ENCODE peak calls at places on chromosome 12, in eight cellular contexts. T is WTC11, F is A549, J is choroid plexus epithelial cell, H is neural crest cell, L is neural progenitor cell, S is foreskin fibroblast, I is RWPE1. O is an unnamed sample.

GRCh38 chr12:107439101-107439738 is 246.4 kb upstream of the PWP1 start:
- DNase-seq in L (no peak), F (no peak), H (no peak), T (no peak), I (no peak), J (no peak), S (no peak), O (no peak)

GRCh38 chr12:5051334-5051733 is 7.7 kb downstream of the KCNA5 start:
- DNase-seq in S (no peak), T (no peak), H (no peak), L (no peak), F (no peak), J (no peak), I (no peak), O (no peak)

GRCh38 chr12:45745861-45746277 is 16.4 kb downstream of the ARID2 start:
- DNase-seq in H (no peak), S (peak), I (no peak), J (peak), F (no peak), T (no peak), L (no peak), O (peak)

GRCh38 chr12:4216542-4216927 is 57.0 kb upstream of the CCND2 start:
- DNase-seq in T (no peak), S (no peak), F (no peak), H (no peak), L (no peak), J (no peak), I (no peak), O (no peak)

GRCh38 chr12:106301611-106302321 is 767 bp upstream of the TCP11L2 start:
- DNase-seq in H (no peak), T (peak), S (peak), I (peak), F (peak), J (peak), L (peak), O (peak)

GRCh38 chr12:107126688-107127481 is 33.5 kb upstream of the CRY1 start:
- DNase-seq in H (no peak), J (peak), T (no peak), F (no peak), S (peak), L (no peak), I (peak), O (peak)

GRCh38 chr12:97342130-97342529 is 120.5 kb upstream of the RMST start:
- DNase-seq in I (no peak), S (no peak), F (no peak), T (no peak), L (no peak), H (no peak), J (no peak), O (no peak)

GRCh38 chr12:77560714-77561113 is 270.0 kb upstream of the NAV3 start:
- DNase-seq in L (no peak), H (no peak), F (no peak), J (no peak), I (no peak), S (no peak), T (peak), O (no peak)

GRCh38 chr12:107622005-107622404 is 63.6 kb upstream of the PWP1 start:
- DNase-seq in H (peak), J (peak), T (peak), F (no peak), S (no peak), I (no peak), L (peak), O (peak)

GRCh38 chr12:78290606-78291345 is 460.1 kb downstream of the NAV3 start:
- DNase-seq in S (peak), T (no peak), L (no peak), J (peak), F (no peak), H (no peak), I (peak), O (peak)

GRCh38 chr12:124334976-124335375 is 40.1 kb downstream of the RFLNA start:
- DNase-seq in S (no peak), H (no peak), I (no peak), F (no peak), L (peak), T (no peak), J (no peak), O (no peak)

GRCh38 chr12:79689477-79690155 is 1.1 kb downstream of the PAWR start:
- DNase-seq in L (peak), J (peak), S (peak), T (peak), F (peak), H (peak), I (no peak), O (peak)

GRCh38 chr12:102376251-102376747 is 104.1 kb downstream of the IGF1 start:
- DNase-seq in L (no peak), I (no peak), T (no peak), H (no peak), S (peak), J (no peak), F (no peak), O (peak)

GRCh38 chr12:124456133-124456651 is 111.2 kb downstream of the NCOR2 start:
- DNase-seq in J (no peak), F (no peak), T (no peak), I (no peak), L (no peak), H (no peak), S (no peak), O (no peak)

GRCh38 chr12:127898616-127899015 is 368.4 kb upstream of the TMEM132C start:
- DNase-seq in T (no peak), H (no peak), J (no peak), F (no peak), S (no peak), L (no peak), I (no peak), O (no peak)

GRCh38 chr12:127257366-127257935 is 1009.5 kb upstream of the TMEM132C start:
- DNase-seq in H (no peak), S (peak), J (peak), T (no peak), I (no peak), F (no peak), L (no peak), O (peak)

GRCh38 chr12:27272375-27273028 is 28.4 kb downstream of the STK38L start:
- DNase-seq in H (no peak), T (no peak), L (no peak), I (no peak), S (no peak), J (no peak), F (no peak), O (no peak)

GRCh38 chr12:64236549-64236948 is 14.5 kb upstream of the KICS2 start:
- DNase-seq in I (no peak), T (no peak), S (peak), H (no peak), F (no peak), J (peak), L (no peak), O (peak)

GRCh38 chr12:123519151-123520001 is 14.1 kb downstream of the RILPL1 start:
- DNase-seq in J (peak), T (no peak), I (peak), F (peak), H (no peak), L (no peak), S (peak), O (peak)

GRCh38 chr12:109727039-109727723 is 13.6 kb downstream of the FAM222A start:
- DNase-seq in L (peak), T (no peak), H (peak), S (no peak), I (no peak), F (no peak), J (no peak), O (no peak)

GRCh38 chr12:112908548-112908947 is 1.8 kb downstream of the OAS1 start:
- DNase-seq in F (no peak), L (no peak), H (no peak), J (peak), S (no peak), I (no peak), T (no peak), O (no peak)

GRCh38 chr12:119180380-119181040 is 1.8 kb downstream of the HSPB8 start:
- DNase-seq in F (no peak), I (no peak), L (no peak), S (peak), T (no peak), J (peak), H (no peak), O (peak)

GRCh38 chr12:45326358-45326971 is 110.6 kb downstream of the ANO6 start:
- DNase-seq in L (no peak), H (no peak), F (no peak), T (no peak), J (no peak), I (no peak), S (no peak), O (no peak)

DNA sequence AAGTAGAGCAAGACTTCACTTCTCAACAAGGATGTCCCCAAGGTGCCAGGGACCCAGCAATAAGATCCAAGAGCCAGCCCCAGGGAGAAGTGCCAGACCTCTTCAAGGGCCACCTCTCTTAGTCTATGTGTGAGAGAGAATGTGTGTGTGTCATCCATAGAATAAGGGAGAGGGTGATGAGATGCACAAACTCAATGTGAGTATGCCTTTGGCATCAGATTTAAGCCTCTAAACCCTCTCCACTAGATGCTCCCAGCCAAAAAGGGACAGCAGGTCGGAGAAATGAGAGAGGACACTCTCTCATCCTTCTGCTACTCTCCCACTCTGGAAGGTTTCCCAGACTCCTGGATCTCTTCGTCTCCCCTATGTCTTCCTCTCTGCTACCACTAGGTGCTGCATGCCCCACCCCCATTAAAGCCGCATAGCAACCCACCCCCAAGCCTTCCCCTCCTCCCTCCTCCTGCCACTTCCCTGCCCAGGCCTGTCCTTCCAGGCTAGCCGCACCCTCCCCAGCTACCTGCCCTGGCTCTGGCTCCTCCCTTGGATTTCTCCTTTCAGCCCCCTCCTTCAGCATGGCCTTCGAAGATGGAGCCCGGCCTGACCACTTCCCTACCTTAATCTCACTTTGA is 7.6 kb downstream of the RARG start:
- DNase-seq in F (peak), J (no peak), I (peak), S (peak), L (peak), T (peak), H (no peak), O (no peak)
- TF ChIP-seq CTCF in F (peak), J (peak), I (peak), S (no peak), L (peak), T (no peak), H (peak), O (peak)

GRCh38 chr12:65696227-65696626 is 128.1 kb upstream of the HMGA2 start:
- DNase-seq in L (no peak), S (peak), T (no peak), H (no peak), I (no peak), F (no peak), J (peak), O (no peak)

GRCh38 chr12:65703176-65703575 is 121.1 kb upstream of the HMGA2 start:
- DNase-seq in F (no peak), T (no peak), I (no peak), J (no peak), S (no peak), L (no peak), H (no peak), O (no peak)

GRCh38 chr12:65695077-65695865 is 129.0 kb upstream of the HMGA2 start:
- DNase-seq in J (peak), L (no peak), I (peak), F (peak), H (no peak), S (peak), T (no peak), O (peak)

DNA sequence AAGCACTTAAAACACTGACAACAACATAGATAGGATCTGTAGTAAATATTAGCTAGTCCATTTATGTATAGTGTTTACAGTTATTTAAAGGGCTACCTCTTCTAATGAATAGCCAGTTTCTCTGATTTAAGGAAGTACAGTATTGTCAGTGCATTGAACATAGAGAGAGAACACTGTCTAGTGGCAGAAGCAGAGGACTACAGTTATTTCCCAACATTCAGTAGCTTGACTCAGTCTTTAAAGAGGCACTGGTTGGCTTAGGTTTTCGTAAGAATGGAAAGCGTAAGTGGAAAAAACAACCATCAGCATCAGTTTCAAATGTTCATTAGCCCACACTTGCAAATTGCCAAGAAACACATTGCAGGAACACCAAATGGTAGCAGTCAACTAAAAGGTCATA is 125.0 kb upstream of the HMGA2 start:
- DNase-seq in F (no peak), J (peak), S (peak), H (no peak), I (peak), L (no peak), T (no peak), O (peak)
- TF ChIP-seq CTCF in F (peak), J (peak), S (peak), H (no peak), I (peak), L (no peak), T (no peak), O (peak)

GRCh38 chr12:62261876-62262275 is 1.7 kb downstream of the USP15 start:
- DNase-seq in J (no peak), T (no peak), H (no peak), S (no peak), I (no peak), L (no peak), F (no peak), O (no peak)

GRCh38 chr12:62258231-62258630 is 2.0 kb upstream of the USP15 start:
- DNase-seq in F (no peak), H (no peak), T (no peak), I (no peak), S (no peak), J (no peak), L (no peak), O (no peak)

GRCh38 chr12:62260733-62261683 is 804 bp downstream of the USP15 start:
- DNase-seq in H (peak), J (peak), F (peak), I (peak), T (no peak), L (peak), S (peak), O (peak)

GRCh38 chr12:62259993-62260732 is at the start of gene USP15:
- DNase-seq in T (peak), L (peak), J (peak), H (peak), I (peak), S (peak), F (peak), O (peak)

DNA sequence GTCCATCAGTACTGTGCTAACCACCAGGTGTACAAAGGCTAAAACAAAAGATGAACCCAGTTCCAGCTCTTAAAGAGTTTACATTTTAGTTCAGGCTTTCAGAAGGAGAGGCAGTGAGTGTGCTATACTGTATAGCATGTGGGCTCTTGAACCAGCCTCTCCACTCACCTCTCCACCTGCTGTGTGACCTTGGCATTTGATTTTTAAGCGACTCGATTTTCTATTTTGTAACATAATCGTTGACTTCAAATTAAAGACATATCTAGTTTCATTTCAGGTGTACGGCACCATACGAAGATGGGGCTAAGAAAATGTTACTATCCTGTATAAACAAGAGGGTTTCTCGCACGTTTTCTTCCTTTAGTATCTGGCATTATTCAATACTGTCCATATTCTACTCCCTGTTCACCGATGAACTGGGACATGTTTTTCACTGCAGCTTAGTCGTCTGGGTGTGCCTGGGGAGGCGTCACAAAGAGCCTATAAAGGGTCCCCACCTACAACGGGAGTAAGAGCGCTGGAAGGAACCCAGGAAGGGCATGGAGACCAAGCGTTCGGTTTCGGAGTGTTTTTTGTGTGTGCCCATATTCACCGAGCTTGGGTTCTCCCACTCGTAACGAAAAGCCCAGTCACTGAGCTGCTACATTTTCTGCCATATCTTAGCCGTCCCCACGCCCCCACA is 752 bp upstream of the USP15 start:
- DNase-seq in H (no peak), L (no peak), F (peak), I (no peak), S (no peak), T (no peak), J (no peak), O (no peak)
- TF ChIP-seq CTCF in H (no peak), L (no peak), F (no peak), I (no peak), S (no peak), T (no peak), J (no peak), O (no peak)

DNA sequence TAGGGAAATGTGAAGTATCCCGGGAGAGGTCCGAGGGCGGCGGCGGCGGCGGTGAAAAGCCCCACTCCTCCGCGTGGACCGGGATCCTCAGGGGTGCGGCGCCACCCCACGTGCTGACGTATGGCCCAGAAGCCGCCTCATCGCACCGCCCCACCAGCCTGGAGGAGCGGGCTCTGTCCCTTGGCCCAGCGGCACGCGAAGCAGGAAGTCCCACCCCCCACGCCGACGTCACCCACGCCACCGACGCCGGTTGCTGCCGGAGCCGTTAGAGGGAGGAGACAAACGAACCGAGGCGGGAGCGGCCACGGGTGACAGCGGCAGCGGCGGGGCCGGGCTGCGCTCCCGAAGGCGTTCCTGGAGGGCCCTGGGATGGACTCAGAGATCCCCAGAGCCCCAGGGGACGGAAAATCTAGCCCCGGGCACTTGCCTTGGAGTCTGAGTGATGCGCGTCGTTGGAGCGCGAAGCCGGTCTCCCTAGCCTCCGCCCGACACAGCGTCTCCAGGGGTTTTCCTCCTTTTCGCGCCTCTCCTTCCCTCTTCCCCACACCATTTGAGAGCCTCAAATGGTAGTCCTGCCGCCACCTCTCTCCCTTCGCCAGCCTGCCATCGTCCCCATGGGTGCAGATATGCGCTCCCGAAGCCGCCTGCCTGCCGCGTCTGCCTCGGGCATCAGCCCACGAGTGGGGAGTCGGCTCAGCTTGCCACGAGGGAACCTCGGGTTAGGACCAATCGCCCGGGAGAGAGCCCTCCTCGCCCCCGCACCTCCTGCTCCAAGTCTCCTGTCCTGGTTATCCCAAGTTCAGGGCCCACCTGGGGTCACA is at the start of gene CEP83:
- DNase-seq in L (peak), H (peak), I (peak), S (peak), J (peak), F (peak), T (peak), O (peak)
- TF ChIP-seq CTCF in L (no peak), H (no peak), I (no peak), S (no peak), J (no peak), F (no peak), T (no peak), O (no peak)

O was measured in AG10803.